ENCODE peak calls at places on chromosomes 4 and X, in six cellular contexts. P is pancreas, W is NCI-H2171 treated with DMSO at 0.1 percent for 48 hours, S is NCI-H1092, Y is pulmonary artery endothelial cell, G is EL. U is an unnamed sample.

GRCh38 chr4:48939785-48940184 is 33.2 kb upstream of the OCIAD2 start:
- DNase-seq in S (no peak), G (peak), Y (peak), W (no peak), P (no peak), U (no peak)

GRCh38 chr4:78560296-78560963 is 8.9 kb downstream of the ANXA3 start:
- DNase-seq in S (no peak), W (no peak), P (no peak), G (peak), Y (peak), U (no peak)

GRCh38 chr4:40040908-40041307 is 15.7 kb upstream of the N4BP2 start:
- DNase-seq in W (no peak), Y (no peak), G (no peak), P (no peak), S (no peak), U (no peak)

GRCh38 chr4:115110191-115111166 is 2.9 kb downstream of the NDST4 start:
- DNase-seq in Y (no peak), P (no peak), S (peak), G (no peak), W (peak), U (no peak)

GRCh38 chr4:123471655-123472054 is 75.1 kb downstream of the SPRY1 start:
- DNase-seq in S (no peak), Y (no peak), W (no peak), G (no peak), P (no peak), U (no peak)

GRCh38 chrX:67555578-67556203 is 11.9 kb downstream of the AR start:
- DNase-seq in S (no peak), Y (no peak), G (peak), W (peak), P (no peak), U (peak)

GRCh38 chr4:53929955-53930798 is 134.2 kb downstream of the CHIC2 start:
- DNase-seq in P (peak), Y (peak), G (peak), W (peak), S (peak), U (peak)

GRCh38 chr4:144174401-144175067 is 34.0 kb upstream of the GYPA start:
- DNase-seq in S (no peak), Y (peak), W (peak), G (peak), P (no peak), U (peak)

GRCh38 chrX:45824471-45824870 is 623.8 kb upstream of the DIPK2B start:
- DNase-seq in G (peak), S (no peak), W (no peak), P (no peak), Y (peak), U (peak)

GRCh38 chr4:126346654-126347053 is 1031.9 kb downstream of the FAT4 start:
- DNase-seq in W (no peak), Y (no peak), P (no peak), G (no peak), S (no peak), U (no peak)

GRCh38 chr4:37540486-37540885 is 145.7 kb downstream of the RELL1 start:
- DNase-seq in G (no peak), Y (no peak), W (no peak), S (no peak), P (peak), U (no peak)

GRCh38 chr4:620851-621261 is 4.5 kb upstream of the PDE6B start:
- DNase-seq in G (no peak), S (no peak), P (no peak), W (no peak), Y (no peak), U (no peak)

GRCh38 chr4:97656034-97656720 is 487.1 kb downstream of the STPG2 start:
- DNase-seq in S (no peak), P (no peak), Y (no peak), W (no peak), G (peak), U (no peak)

GRCh38 chr4:176635372-176636261 is 157.1 kb downstream of the VEGFC start:
- DNase-seq in Y (no peak), W (no peak), S (no peak), G (peak), P (no peak), U (no peak)

GRCh38 chrX:70826715-70827114 is 81.8 kb downstream of the TEX11 start:
- DNase-seq in W (peak), Y (no peak), P (no peak), S (peak), G (no peak), U (no peak)

GRCh38 chrX:24020280-24020876 is 6.6 kb downstream of the KLHL15 start:
- DNase-seq in P (no peak), G (peak), S (no peak), Y (no peak), W (no peak), U (no peak)

GRCh38 chr4:110865611-110866254 is 242.9 kb upstream of the PITX2 start:
- DNase-seq in Y (no peak), P (no peak), S (no peak), G (peak), W (no peak), U (no peak)

GRCh38 chrX:130805906-130806305 is 97.1 kb downstream of the ENOX2 start:
- DNase-seq in G (no peak), Y (no peak), S (no peak), P (no peak), W (no peak), U (no peak)

GRCh38 chr4:96301727-96302126 is 461.8 kb downstream of the PDHA2 start:
- DNase-seq in S (no peak), W (no peak), P (no peak), Y (no peak), G (no peak), U (no peak)

GRCh38 chr4:152850377-152850776 is 70.6 kb downstream of the ARFIP1 start:
- DNase-seq in Y (no peak), G (peak), P (no peak), W (no peak), S (no peak), U (peak)

GRCh38 chr4:135050086-135050717 is 848.6 kb upstream of the PABPC4L start:
- DNase-seq in S (no peak), Y (no peak), P (no peak), W (no peak), G (no peak), U (no peak)

GRCh38 chr4:184792334-184792733 is 33.4 kb downstream of the ACSL1 start:
- DNase-seq in P (no peak), Y (no peak), S (no peak), G (no peak), W (no peak), U (no peak)

GRCh38 chrX:151359931-151360871 is 36.8 kb upstream of the VMA21 start:
- DNase-seq in S (peak), P (peak), G (peak), W (peak), Y (no peak), U (no peak)

GRCh38 chrX:27746516-27746915 is 61.3 kb upstream of the MAGEB10 start:
- DNase-seq in G (no peak), P (no peak), W (no peak), S (no peak), Y (no peak), U (no peak)

GRCh38 chr4:98779021-98779420 is 120.6 kb upstream of the TSPAN5 start:
- DNase-seq in G (no peak), S (no peak), Y (no peak), W (no peak), P (no peak), U (no peak)

GRCh38 chrX:152893631-152894610 is 3.9 kb upstream of the ZNF185 start:
- DNase-seq in P (no peak), G (no peak), Y (no peak), S (no peak), W (no peak), U (no peak)

GRCh38 chrX:93422693-93423092 is 250.7 kb downstream of the NAP1L3 start:
- DNase-seq in Y (no peak), W (peak), S (no peak), P (no peak), G (no peak), U (no peak)

GRCh38 chr4:116664198-116664597 is 421.2 kb downstream of the TRAM1L1 start:
- DNase-seq in Y (no peak), G (no peak), P (no peak), W (no peak), S (no peak), U (no peak)

GRCh38 chr4:163191999-163192398 is 25.3 kb upstream of the NAF1 start:
- DNase-seq in W (no peak), S (no peak), G (peak), P (no peak), Y (no peak), U (no peak)

GRCh38 chrX:117840645-117841044 is 276.0 kb downstream of the KLHL13 start:
- DNase-seq in G (no peak), S (no peak), P (no peak), Y (no peak), W (no peak), U (peak)

GRCh38 chrX:31337332-31337731 is 265.5 kb upstream of the FTHL17 start:
- DNase-seq in P (no peak), G (no peak), Y (no peak), S (no peak), W (no peak), U (no peak)

GRCh38 chr4:18975916-18976610 is 954.5 kb upstream of the LCORL start:
- DNase-seq in S (no peak), G (no peak), Y (no peak), P (no peak), W (no peak), U (no peak)

GRCh38 chr4:183758006-183758734 is 99.1 kb downstream of the TRAPPC11 start:
- DNase-seq in G (no peak), P (no peak), W (no peak), Y (no peak), S (no peak), U (no peak)

GRCh38 chr4:82721819-82722423 is 76.7 kb downstream of the SCD5 start:
- DNase-seq in P (no peak), Y (no peak), G (peak), W (peak), S (no peak), U (peak)

GRCh38 chrX:48883729-48884128 is 13.8 kb downstream of the TIMM17B start:
- DNase-seq in P (no peak), G (no peak), Y (no peak), S (no peak), W (peak), U (no peak)

GRCh38 chr4:14844059-14844458 is 158.2 kb upstream of the CPEB2 start:
- DNase-seq in P (no peak), W (no peak), S (no peak), G (no peak), Y (no peak), U (no peak)

GRCh38 chrX:41045960-41046567 is 39.2 kb upstream of the USP9X start:
- DNase-seq in P (no peak), S (no peak), Y (no peak), G (no peak), W (no peak), U (peak)

GRCh38 chrX:54808109-54808604 is 612 bp downstream of the MAGED2 start:
- DNase-seq in S (peak), G (peak), W (peak), Y (no peak), P (peak), U (peak)

GRCh38 chr4:168630445-168631187 is 133.8 kb downstream of the PALLD start:
- DNase-seq in Y (no peak), W (no peak), G (peak), P (no peak), S (no peak), U (no peak)

U was measured in MV-4-11.